ENCODE peak calls at places on chromosomes 13 and 19, in four cellular contexts. K is AG09319, L is sigmoid colon, F is AG09309. V is an unnamed sample.

GRCh38 chr13:97282705-97283104 is 60.6 kb downstream of the MBNL2 start:
- DNase-seq in K (no peak), L (no peak), F (no peak), V (no peak)

GRCh38 chr19:46787331-46788100 is 878 bp downstream of the SLC1A5 start:
- DNase-seq in K (no peak), L (peak; percentile 87), F (no peak), V (peak; percentile 54)

GRCh38 chr19:41352609-41353465 is 885 bp downstream of the TGFB1 start:
- DNase-seq in K (no peak), L (peak; percentile 83), F (no peak), V (peak; percentile 88)

GRCh38 chr13:76955236-76955635 is 6.9 kb downstream of the ACOD1 start:
- DNase-seq in K (no peak), L (no peak), F (no peak), V (no peak)

GRCh38 chr13:32381539-32381938 is 46.4 kb downstream of the N4BP2L1 start:
- DNase-seq in K (peak; percentile 3), L (no peak), F (no peak), V (peak; percentile 23)

GRCh38 chr13:36905944-36906343 is 14.1 kb downstream of the SMAD9 start:
- DNase-seq in K (no peak), L (no peak), F (no peak), V (no peak)

GRCh38 chr19:6373096-6373812 is 660 bp downstream of the ALKBH7 start:
- DNase-seq in K (peak; percentile 97), L (peak; percentile 100), F (peak; percentile 90), V (peak; percentile 99)

GRCh38 chr19:54432144-54432738 is 16.8 kb upstream of the LENG8 start:
- DNase-seq in K (no peak), L (no peak), F (no peak), V (no peak)

GRCh38 chr13:27797228-27797624 is 4.9 kb downstream of the GSX1 start:
- DNase-seq in K (no peak), L (no peak), F (no peak), V (no peak)

GRCh38 chr13:40398060-40398459 is 268.4 kb downstream of the FOXO1 start:
- DNase-seq in K (no peak), L (no peak), F (no peak), V (no peak)

GRCh38 chr13:36813226-36813625 is 5.8 kb upstream of the RFXAP start:
- DNase-seq in K (no peak), L (no peak), F (no peak), V (no peak)

GRCh38 chr13:100210966-100211710 is 122.2 kb downstream of the PCCA start:
- DNase-seq in K (no peak), L (no peak), F (no peak), V (no peak)

GRCh38 chr19:13260883-13261653 is 110.9 kb downstream of the IER2 start:
- DNase-seq in K (peak; percentile 44), L (no peak), F (peak; percentile 66), V (peak; percentile 87)

GRCh38 chr19:46753420-46754155 is 7.3 kb upstream of the STRN4 start:
- DNase-seq in K (no peak), L (no peak), F (no peak), V (peak; percentile 80)

GRCh38 chr13:29743229-29743786 is 107.1 kb downstream of the UBL3 start:
- DNase-seq in K (peak; percentile 78), L (peak; percentile 96), F (peak; percentile 93), V (no peak)

GRCh38 chr13:40197049-40197448 is 469.4 kb downstream of the FOXO1 start:
- DNase-seq in K (no peak), L (no peak), F (no peak), V (no peak)

GRCh38 chr13:34430294-34430693 is 511.8 kb upstream of the NBEA start:
- DNase-seq in K (no peak), L (no peak), F (no peak), V (no peak)

GRCh38 chr19:54364775-54365257 is at the start of gene LAIR1:
- DNase-seq in K (no peak), L (no peak), F (no peak), V (no peak)

GRCh38 chr13:26961890-26962615 is 201.5 kb upstream of the GPR12 start:
- DNase-seq in K (no peak), L (no peak), F (no peak), V (no peak)

GRCh38 chr13:50581586-50582196 is 261.8 kb downstream of the DLEU7 start:
- DNase-seq in K (no peak), L (no peak), F (no peak), V (no peak)

GRCh38 chr13:59303433-59303832 is 860.3 kb downstream of the DIAPH3 start:
- DNase-seq in K (no peak), L (no peak), F (no peak), V (no peak)

GRCh38 chr19:4431808-4432674 is 25.6 kb downstream of the UBXN6 start:
- DNase-seq in K (no peak), L (no peak), F (no peak), V (peak; percentile 71)

GRCh38 chr19:41889896-41890295 is 6.9 kb downstream of the ARHGEF1 start:
- DNase-seq in K (no peak), L (no peak), F (no peak), V (no peak)

GRCh38 chr19:55441692-55442321 is 1.3 kb downstream of the SHISA7 start:
- DNase-seq in K (no peak), L (no peak), F (no peak), V (no peak)

GRCh38 chr19:4375164-4375619 is 25.2 kb downstream of the SH3GL1 start:
- DNase-seq in K (no peak), L (peak; percentile 78), F (no peak), V (no peak)

GRCh38 chr19:6745965-6746364 is 6.5 kb downstream of the TRIP10 start:
- DNase-seq in K (no peak), L (no peak), F (no peak), V (no peak)

GRCh38 chr13:112165712-112166111 is 98.8 kb downstream of the SOX1 start:
- DNase-seq in K (no peak), L (no peak), F (no peak), V (no peak)

GRCh38 chr13:97659602-97660001 is 225.6 kb downstream of the RAP2A start:
- DNase-seq in K (no peak), L (no peak), F (no peak), V (no peak)

GRCh38 chr19:48010932-48011758 is 16.7 kb downstream of the ELSPBP1 start:
- DNase-seq in K (no peak), L (no peak), F (no peak), V (no peak)

GRCh38 chr19:48004236-48004635 is 9.8 kb downstream of the ELSPBP1 start:
- DNase-seq in K (no peak), L (no peak), F (no peak), V (no peak)

GRCh38 chr19:48000846-48001245 is 6.4 kb downstream of the ELSPBP1 start:
- DNase-seq in K (no peak), L (no peak), F (no peak), V (no peak)

DNA sequence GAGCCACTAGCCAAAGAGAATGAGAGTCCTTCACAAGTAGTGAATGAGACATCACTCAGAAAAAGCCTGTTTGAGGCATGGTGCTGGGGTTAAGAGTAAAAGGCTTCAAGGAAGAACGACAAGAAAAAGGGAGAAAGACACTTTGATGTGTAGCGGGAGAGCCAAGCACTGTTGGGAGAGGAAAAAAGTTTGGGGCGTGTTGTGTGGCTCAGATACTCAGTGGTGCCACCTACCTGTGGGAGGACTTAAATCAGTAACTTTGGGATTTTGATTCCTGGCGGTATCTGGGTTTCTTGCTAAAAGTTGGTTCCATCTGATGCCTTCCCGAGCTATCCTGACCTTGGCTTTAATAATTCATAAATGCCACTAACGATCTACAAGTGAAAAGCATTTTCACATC is 12.3 kb downstream of the ELSPBP1 start:
- DNase-seq in K (no peak), L (no peak), F (no peak), V (no peak)
- TF ChIP-seq CTCF in K (no peak), L (no peak), F (no peak), V (peak; percentile 2)

GRCh38 chr13:66543780-66544179 is 686.4 kb downstream of the PCDH9 start:
- DNase-seq in K (no peak), L (no peak), F (no peak), V (no peak)
- TF ChIP-seq CTCF in K (no peak), L (no peak), F (no peak), V (peak; percentile 20)

DNA sequence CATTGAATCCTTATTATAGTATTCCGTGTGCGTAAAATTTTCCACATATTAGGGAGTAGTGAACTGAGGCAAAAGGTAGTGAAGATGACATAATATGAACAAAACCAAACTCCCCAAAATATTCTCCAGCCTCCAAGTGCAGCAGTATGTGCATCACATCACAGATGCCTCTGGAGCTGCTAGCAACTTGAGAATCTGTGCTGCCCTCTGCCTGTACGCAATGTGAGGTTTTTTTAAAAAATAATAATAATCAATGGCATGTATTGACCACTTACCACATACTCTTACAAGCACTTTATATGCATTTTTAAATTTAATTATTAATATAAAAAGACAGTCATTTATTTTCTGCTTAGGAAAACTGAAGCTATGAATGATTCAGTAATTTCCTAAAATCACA is 583.0 kb upstream of the SPRY2 start:
- DNase-seq in K (no peak), L (no peak), F (no peak), V (peak; percentile 4)
- TF ChIP-seq CTCF in K (no peak), L (no peak), F (no peak), V (peak; percentile 21)

DNA sequence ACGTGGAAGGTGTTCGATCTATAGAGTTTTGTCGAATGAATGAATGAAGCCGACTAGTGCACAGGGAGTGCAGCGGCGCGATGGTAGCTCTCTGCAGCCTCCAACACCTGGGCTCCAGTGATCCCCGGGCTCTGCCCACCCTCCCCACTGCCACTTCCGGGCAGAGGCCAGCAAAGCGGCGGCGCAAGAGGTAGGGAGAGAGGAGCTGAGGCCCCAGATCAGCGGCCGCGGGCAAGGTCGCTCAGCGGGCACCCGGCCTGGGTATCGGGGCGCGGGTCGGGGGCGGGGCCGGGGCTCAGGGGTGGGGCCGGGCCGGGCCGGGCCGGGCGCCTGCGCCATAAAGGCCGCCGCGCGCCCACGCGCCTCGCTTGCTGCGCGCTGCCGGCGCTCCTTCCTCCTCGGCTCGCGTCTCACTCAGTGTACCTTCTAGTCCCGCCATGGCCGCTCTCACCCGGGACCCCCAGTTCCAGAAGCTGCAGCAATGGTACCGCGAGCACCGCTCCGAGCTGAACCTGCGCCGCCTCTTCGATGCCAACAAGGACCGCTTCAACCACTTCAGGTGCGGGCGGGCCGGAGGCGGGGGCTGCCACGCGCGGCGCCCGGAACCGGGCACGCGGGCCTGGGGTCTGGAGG is at the start of gene GPI:
- DNase-seq in K (no peak), L (peak; percentile 74), F (no peak), V (peak; percentile 91)
- TF ChIP-seq CTCF in K (no peak), L (no peak), F (no peak), V (no peak)

GRCh38 chr13:93687261-93687660 is 460.7 kb downstream of the GPC6 start:
- DNase-seq in K (no peak), L (no peak), F (no peak), V (no peak)
- TF ChIP-seq CTCF in K (no peak), L (no peak), F (no peak), V (no peak)

DNA sequence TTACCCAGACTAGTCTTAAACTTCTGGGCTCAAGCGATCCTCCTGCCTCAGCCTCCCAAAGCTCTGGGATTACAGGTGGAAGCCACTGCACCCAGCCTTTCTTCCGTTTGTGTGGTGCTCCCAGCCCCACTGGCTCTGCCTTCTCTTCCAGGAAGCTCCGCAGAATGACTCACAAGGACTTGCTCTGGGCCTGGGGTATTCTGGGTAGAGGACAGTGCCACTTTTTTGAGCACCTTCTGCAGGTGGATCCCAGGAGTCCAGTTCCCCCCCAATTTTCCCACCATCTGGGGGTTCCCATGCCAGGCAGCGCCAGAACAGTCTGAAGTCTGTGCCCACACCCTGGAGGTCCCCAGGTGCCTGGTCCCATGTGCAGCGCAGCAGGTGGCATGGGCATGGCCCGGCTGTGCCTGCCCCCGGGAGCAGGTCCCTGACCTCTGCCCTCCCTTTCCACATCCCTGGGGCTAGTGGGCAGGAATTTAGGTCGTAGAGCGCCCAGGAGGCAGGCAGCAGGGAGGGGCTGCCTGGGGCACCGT is 1.6 kb downstream of the REEP6 start:
- DNase-seq in K (no peak), L (peak; percentile 64), F (no peak), V (no peak)
- TF ChIP-seq CTCF in K (no peak), L (no peak), F (no peak), V (no peak)

GRCh38 chr13:106376411-106377112 is 158.9 kb downstream of the EFNB2 start:
- DNase-seq in K (no peak), L (peak; percentile 66), F (peak; percentile 76), V (no peak)
- TF ChIP-seq CTCF in K (no peak), L (no peak), F (peak; percentile 45), V (no peak)